ENCODE peak calls at places on chromosomes 6 and 20, in seven cellular contexts. Q, F, L, I, X, J and Z are unnamed samples.

GRCh38 chr6:84546427-84546914 is 217.9 kb downstream of the TBX18 start:
- DNase-seq in I (peak), Q (no peak), F (peak), L (no peak), X (no peak), J (no peak), Z (no peak)

GRCh38 chr6:126753616-126754015 is 364.9 kb upstream of the RSPO3 start:
- DNase-seq in F (peak), X (no peak), I (no peak), L (no peak), Q (no peak), J (no peak), Z (no peak)

GRCh38 chr6:47133230-47134000 is 91.3 kb upstream of the ADGRF1 start:
- DNase-seq in I (no peak), F (no peak), J (no peak), L (no peak), Q (no peak), X (no peak), Z (no peak)

GRCh38 chr6:123529843-123530242 is 106.9 kb downstream of the TRDN start:
- DNase-seq in J (no peak), F (no peak), L (no peak), Q (no peak), I (no peak), X (peak), Z (no peak)

GRCh38 chr20:48668451-48668946 is 159.3 kb downstream of the PREX1 start:
- DNase-seq in I (no peak), F (no peak), J (no peak), L (no peak), X (no peak), Q (no peak), Z (peak)

GRCh38 chr6:126133984-126134383 is 147.6 kb downstream of the TRMT11 start:
- DNase-seq in I (no peak), J (no peak), X (no peak), F (no peak), Q (no peak), L (no peak), Z (no peak)

GRCh38 chr6:150898390-150899170 is 33.1 kb downstream of the MTHFD1L start:
- DNase-seq in X (no peak), I (no peak), Q (no peak), J (no peak), F (peak), L (no peak), Z (no peak)

GRCh38 chr6:142702501-142703460 is 242.2 kb downstream of the HIVEP2 start:
- DNase-seq in L (no peak), J (peak), F (no peak), I (peak), X (no peak), Q (peak), Z (peak)

GRCh38 chr6:150297327-150298028 is 71.3 kb upstream of the IYD start:
- DNase-seq in Q (no peak), F (peak), I (no peak), X (no peak), J (no peak), L (no peak), Z (no peak)

GRCh38 chr6:17494919-17495318 is 101.5 kb downstream of the CAP2 start:
- DNase-seq in L (no peak), I (no peak), F (no peak), Q (no peak), X (no peak), J (no peak), Z (no peak)

GRCh38 chr20:14481863-14482262 is 144.5 kb upstream of the FLRT3 start:
- DNase-seq in Q (no peak), I (no peak), J (no peak), L (no peak), X (no peak), F (peak), Z (no peak)

GRCh38 chr6:90948540-90948939 is 361.7 kb upstream of the MAP3K7 start:
- DNase-seq in L (no peak), Q (no peak), X (no peak), I (no peak), F (no peak), J (peak), Z (no peak)

GRCh38 chr6:124983383-124983782 is 21.1 kb downstream of the RNF217 start:
- DNase-seq in I (no peak), F (no peak), L (no peak), X (no peak), Q (no peak), J (no peak), Z (no peak)

GRCh38 chr6:124987291-124987690 is 25.1 kb downstream of the RNF217 start:
- DNase-seq in Q (no peak), J (no peak), L (no peak), I (no peak), X (no peak), F (no peak), Z (no peak)

GRCh38 chr6:124984668-124985338 is 22.6 kb downstream of the RNF217 start:
- DNase-seq in Q (no peak), L (no peak), J (no peak), F (peak), X (no peak), I (no peak), Z (no peak)

GRCh38 chr6:124987999-124988591 is 25.9 kb downstream of the RNF217 start:
- DNase-seq in X (no peak), Q (no peak), I (no peak), L (no peak), F (no peak), J (no peak), Z (no peak)

DNA sequence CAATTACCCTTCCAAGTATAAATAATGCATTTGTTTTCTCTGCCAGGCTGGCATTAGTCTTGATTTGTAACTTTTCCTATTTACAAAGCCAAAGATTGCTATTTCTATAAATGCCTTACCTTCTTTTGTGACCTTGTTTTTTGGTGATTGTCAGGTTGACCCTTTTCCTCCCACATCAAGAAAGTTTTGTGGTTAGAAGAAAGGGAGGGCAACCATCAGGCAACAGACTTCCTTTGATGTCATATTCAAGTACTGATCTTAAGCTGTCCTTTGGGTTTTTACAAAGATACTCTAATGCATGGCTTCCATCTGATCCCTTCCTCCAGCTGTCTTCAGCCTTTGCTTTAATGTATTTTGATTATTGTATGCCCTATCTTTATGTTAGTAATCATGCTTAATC is 23.9 kb downstream of the RNF217 start:
- DNase-seq in L (no peak), I (no peak), F (no peak), Q (no peak), J (no peak), X (no peak), Z (no peak)
- H3K27ac ChIP-seq in L (no peak), I (no peak), F (no peak), Q (no peak), J (no peak), X (peak), Z (no peak)

GRCh38 chr6:35610830-35611229 is 77.9 kb downstream of the FKBP5 start:
- DNase-seq in J (no peak), L (no peak), F (no peak), Q (no peak), I (no peak), X (no peak), Z (no peak)

GRCh38 chr6:35607517-35608233 is 81.0 kb downstream of the FKBP5 start:
- DNase-seq in L (no peak), Q (no peak), J (no peak), F (no peak), I (no peak), X (no peak), Z (no peak)

GRCh38 chr6:35605600-35605999 is 83.1 kb downstream of the FKBP5 start:
- DNase-seq in J (no peak), F (no peak), L (no peak), Q (no peak), X (no peak), I (no peak), Z (no peak)

GRCh38 chr6:35613762-35614161 is 75.0 kb downstream of the FKBP5 start:
- DNase-seq in Q (no peak), I (no peak), L (no peak), X (no peak), J (no peak), F (no peak), Z (no peak)

DNA sequence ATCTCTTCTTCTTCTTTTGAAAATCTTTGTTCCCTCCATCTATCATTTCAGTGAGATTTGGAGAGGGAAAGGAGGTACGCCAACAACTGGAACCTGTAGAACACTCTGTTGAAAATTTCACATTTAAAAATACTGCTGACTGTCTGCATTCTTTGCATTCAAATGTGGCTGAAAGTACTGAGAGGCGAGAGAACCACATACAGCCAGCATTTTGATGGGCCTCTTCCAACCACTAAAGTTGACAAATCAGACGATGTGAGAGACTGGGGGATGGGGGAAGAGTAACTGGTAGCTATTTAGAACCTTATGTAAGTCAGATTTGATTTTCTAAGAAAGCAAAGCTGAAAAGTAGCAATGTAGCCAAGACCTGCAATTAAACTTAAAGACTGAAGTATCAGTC is 77.5 kb downstream of the FKBP5 start:
- DNase-seq in F (peak), Q (no peak), X (no peak), J (no peak), I (no peak), L (peak), Z (no peak)
- H3K27ac ChIP-seq in F (no peak), Q (no peak), X (no peak), J (no peak), I (no peak), L (no peak), Z (peak)

DNA sequence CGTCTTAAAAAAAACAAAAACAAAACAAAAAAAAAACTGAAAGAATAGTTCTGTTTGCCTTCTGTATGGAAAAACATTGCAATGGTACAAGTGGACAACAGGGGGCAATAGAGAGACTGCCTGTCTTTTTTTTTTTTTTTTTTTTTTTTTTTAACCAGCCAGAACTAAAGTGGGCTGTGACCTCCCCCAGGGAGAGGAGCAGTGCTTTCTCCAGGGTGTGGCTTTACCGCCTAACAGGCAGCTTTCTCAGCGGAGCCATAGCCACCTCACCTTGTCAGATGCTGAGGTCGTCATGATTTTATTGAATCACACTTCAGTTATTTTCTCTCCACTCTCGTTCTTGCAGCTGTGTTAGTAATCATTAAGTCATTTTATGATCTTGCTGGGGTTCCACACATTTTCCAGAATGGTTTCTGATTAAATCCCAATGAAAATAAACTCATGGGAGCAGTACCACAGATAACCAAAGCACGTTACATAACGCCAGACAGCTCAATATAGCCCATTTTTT is 78.4 kb downstream of the GMPR start:
- DNase-seq in I (peak), L (peak), Q (no peak), J (no peak), F (peak), X (peak), Z (no peak)
- H3K27ac ChIP-seq in I (no peak), L (no peak), Q (no peak), J (no peak), F (peak), X (no peak), Z (no peak)

DNA sequence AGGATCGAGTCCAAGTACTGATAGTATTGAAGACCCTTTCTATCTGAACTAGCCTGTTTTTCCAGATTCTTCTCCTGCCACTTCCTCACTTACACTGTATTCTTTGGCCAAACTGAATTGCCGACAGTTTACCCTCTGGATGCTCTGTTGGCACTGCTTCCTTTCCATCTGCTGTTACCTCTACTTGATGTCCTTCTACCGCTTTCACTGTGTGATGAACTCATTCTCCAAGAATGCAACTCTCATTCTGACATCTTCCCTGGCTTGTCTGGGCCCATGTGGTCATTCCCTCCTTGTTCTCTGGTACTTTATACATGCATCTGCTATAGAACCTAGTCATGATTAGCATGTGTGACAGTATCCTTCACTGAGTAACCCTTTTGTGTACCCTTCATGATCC is 16.3 kb downstream of the RPRD1B start:
- DNase-seq in J (no peak), Q (no peak), F (peak), I (no peak), X (no peak), L (no peak), Z (no peak)
- H3K27ac ChIP-seq in J (no peak), Q (peak), F (peak), I (no peak), X (no peak), L (no peak), Z (no peak)

GRCh38 chr20:50821994-50822393 is 27.1 kb downstream of the BCAS4 start:
- DNase-seq in Q (no peak), F (no peak), I (no peak), L (no peak), X (no peak), J (no peak), Z (no peak)
- H3K27ac ChIP-seq in Q (no peak), F (no peak), I (no peak), L (no peak), X (no peak), J (no peak), Z (no peak)

GRCh38 chr6:55669133-55669532 is 90.1 kb upstream of the HMGCLL1 start:
- DNase-seq in F (no peak), Q (no peak), J (no peak), L (no peak), I (no peak), X (no peak), Z (no peak)
- H3K27ac ChIP-seq in F (no peak), Q (peak), J (no peak), L (no peak), I (no peak), X (no peak), Z (no peak)

DNA sequence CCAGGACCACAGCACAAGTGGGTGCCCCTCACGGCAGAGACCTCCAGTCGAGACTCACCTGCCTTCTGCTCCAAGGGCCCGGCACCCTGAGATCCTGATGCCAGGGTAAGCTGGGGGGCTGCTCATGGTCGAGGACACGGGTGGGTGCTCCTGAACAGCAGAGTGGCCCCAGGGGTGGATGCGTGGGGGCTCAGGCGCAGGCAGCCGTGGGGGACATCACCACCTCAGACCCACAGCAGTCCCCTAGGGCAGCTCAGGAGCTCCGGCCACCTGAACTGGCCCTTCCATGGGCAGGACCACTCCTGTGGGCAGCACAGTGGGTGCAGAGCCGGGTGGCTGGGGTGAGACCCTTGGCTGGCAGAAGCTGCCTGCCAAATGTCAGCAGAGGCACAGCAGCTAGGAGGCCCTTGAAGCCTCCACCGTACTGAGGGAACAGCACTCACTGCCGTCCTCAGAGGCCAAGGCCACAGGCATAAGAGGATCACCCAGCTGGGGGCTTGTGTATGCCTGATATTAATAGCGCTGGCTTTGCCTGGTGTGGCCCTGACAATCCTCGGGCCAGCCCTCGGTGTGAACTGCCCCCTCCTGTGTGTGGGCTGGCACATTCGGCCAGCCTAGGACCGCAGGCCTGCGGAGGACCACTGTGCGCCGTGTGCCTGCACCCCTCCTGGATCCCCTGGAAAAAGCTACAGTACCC is 5.4 kb downstream of the UCKL1 start:
- DNase-seq in L (no peak), J (no peak), F (no peak), X (no peak), Q (no peak), I (no peak), Z (no peak)
- H3K27ac ChIP-seq in L (no peak), J (peak), F (no peak), X (no peak), Q (peak), I (peak), Z (peak)

GRCh38 chr6:8017705-8018104 is 46.5 kb downstream of the BLOC1S5 start:
- DNase-seq in X (no peak), L (no peak), J (no peak), I (no peak), F (no peak), Q (no peak), Z (no peak)
- H3K27ac ChIP-seq in X (no peak), L (no peak), J (no peak), I (no peak), F (no peak), Q (no peak), Z (no peak)